ENCODE peak calls at places on chromosomes 16 and 17, in eight cellular contexts. L is stimulated activated CD8-positive, alpha-beta memory T cell treated with anti-CD3 and anti-CD28 coated beads, Interleukin-2, amount 100 ng/mL, for 48 hours; P is stomach; M is H7; R is H54; C is naive B cell; E is SHP77; I is anterior cingulate cortex. T is an unnamed sample.

GRCh38 chr17:35460354-35460851 is 11.8 kb upstream of the SLFN13 start:
- DNase-seq in E (no peak), L (peak), P (peak), C (peak), I (no peak), M (peak), R (no peak), T (no peak)

GRCh38 chr17:35892091-35892637 is 12.0 kb upstream of the CCL5 start:
- DNase-seq in M (no peak), I (no peak), L (no peak), P (no peak), E (no peak), C (no peak), R (no peak), T (no peak)

GRCh38 chr16:2690852-2691251 is 8.5 kb downstream of the KCTD5 start:
- DNase-seq in R (no peak), M (peak), E (no peak), C (no peak), P (no peak), L (no peak), I (no peak), T (no peak)

GRCh38 chr17:64357191-64357981 is 33.3 kb downstream of the PECAM1 start:
- DNase-seq in M (peak), E (peak), C (no peak), L (no peak), P (no peak), R (peak), I (no peak), T (peak)

GRCh38 chr16:19393226-19394074 is 24.2 kb upstream of the TMC5 start:
- DNase-seq in I (no peak), R (no peak), L (no peak), C (no peak), P (peak), M (no peak), E (no peak), T (peak)

GRCh38 chr17:27809555-27809954 is 9.2 kb upstream of the NOS2 start:
- DNase-seq in M (no peak), R (no peak), L (no peak), I (no peak), E (no peak), P (no peak), C (no peak), T (no peak)

GRCh38 chr17:18993876-18994275 is 10.7 kb downstream of the FAM83G start:
- DNase-seq in M (no peak), R (no peak), P (no peak), L (no peak), E (no peak), C (no peak), I (no peak), T (no peak)

GRCh38 chr17:18116078-18116477 is 7.5 kb downstream of the MYO15A start:
- DNase-seq in R (no peak), C (no peak), E (no peak), M (no peak), I (no peak), P (no peak), L (no peak), T (no peak)

GRCh38 chr16:27179500-27180072 is 23.7 kb upstream of the KDM8 start:
- DNase-seq in E (peak), L (peak), I (peak), R (peak), C (peak), M (peak), P (peak), T (no peak)

GRCh38 chr17:82004485-82005455 is 17.9 kb downstream of the CENPX start:
- DNase-seq in P (no peak), I (no peak), R (no peak), C (no peak), E (no peak), L (no peak), M (no peak), T (no peak)

GRCh38 chr16:19555938-19556778 is 655 bp downstream of the VPS35L start:
- DNase-seq in L (no peak), P (no peak), E (no peak), I (no peak), R (no peak), M (peak), C (peak), T (peak)

GRCh38 chr17:76643553-76644148 is at the start of gene ST6GALNAC1:
- DNase-seq in I (no peak), M (no peak), P (peak), L (no peak), C (no peak), R (no peak), E (no peak), T (no peak)

GRCh38 chr16:88749358-88749757 is 35.7 kb downstream of the PIEZO1 start:
- DNase-seq in E (no peak), M (no peak), I (no peak), L (no peak), R (no peak), P (no peak), C (no peak), T (no peak)

GRCh38 chr16:64489449-64489848 is 632.4 kb downstream of the CDH11 start:
- DNase-seq in C (no peak), L (no peak), E (no peak), R (no peak), P (no peak), I (no peak), M (no peak), T (no peak)

GRCh38 chr16:47976609-47977180 is 179.1 kb downstream of the ABCC12 start:
- DNase-seq in P (no peak), C (no peak), E (no peak), R (no peak), M (no peak), L (no peak), I (no peak), T (no peak)

GRCh38 chr17:17888821-17889220 is 52.0 kb upstream of the SREBF1 start:
- DNase-seq in L (no peak), C (no peak), I (no peak), P (no peak), R (no peak), M (peak), E (no peak), T (no peak)

GRCh38 chr16:12752159-12752558 is 51.5 kb downstream of the CPPED1 start:
- DNase-seq in M (no peak), C (no peak), L (no peak), I (no peak), R (no peak), P (no peak), E (no peak), T (no peak)

GRCh38 chr17:66904760-66905637 is 59.5 kb upstream of the CACNG4 start:
- DNase-seq in C (no peak), I (no peak), R (peak), M (no peak), L (no peak), P (peak), E (no peak), T (peak)

GRCh38 chr17:48871551-48872351 is 20.8 kb upstream of the ATP5MC1 start:
- DNase-seq in P (peak), C (no peak), L (no peak), R (no peak), M (no peak), E (no peak), I (no peak), T (no peak)

GRCh38 chr16:67237396-67238277 is 9.6 kb downstream of the FHOD1 start:
- DNase-seq in C (no peak), P (no peak), R (no peak), I (no peak), E (no peak), M (no peak), L (no peak), T (no peak)

GRCh38 chr17:18248300-18248731 is 10.2 kb downstream of the FLII start:
- DNase-seq in I (peak), E (peak), M (peak), P (peak), L (no peak), R (peak), C (peak), T (peak)

GRCh38 chr17:57867126-57867525 is 17.3 kb upstream of the MRPS23 start:
- DNase-seq in P (no peak), C (no peak), M (no peak), E (no peak), R (no peak), L (no peak), I (no peak), T (no peak)

GRCh38 chr16:89217388-89218191 is at the start of gene ZNF778:
- DNase-seq in M (peak), C (peak), P (peak), R (peak), L (peak), E (peak), I (peak), T (peak)

GRCh38 chr16:55411231-55411630 is 67.8 kb upstream of the MMP2 start:
- DNase-seq in L (no peak), M (no peak), C (no peak), P (no peak), E (no peak), I (no peak), R (no peak), T (no peak)

GRCh38 chr17:40168262-40168832 is 8.9 kb upstream of the RAPGEFL1 start:
- DNase-seq in M (peak), L (no peak), R (peak), C (peak), I (no peak), P (peak), E (peak), T (peak)

GRCh38 chr17:31574458-31574857 is 183.0 kb downstream of the RAB11FIP4 start:
- DNase-seq in C (no peak), R (no peak), M (peak), E (no peak), L (no peak), P (no peak), I (no peak), T (no peak)

GRCh38 chr17:77234695-77235094 is 93.9 kb downstream of the SEC14L1 start:
- DNase-seq in R (no peak), E (no peak), L (no peak), M (no peak), C (no peak), P (no peak), I (no peak), T (no peak)

GRCh38 chr17:56939869-56940484 is 20.9 kb downstream of the COIL start:
- DNase-seq in M (peak), P (no peak), E (peak), I (no peak), C (peak), L (no peak), R (peak), T (peak)

GRCh38 chr16:88777801-88778415 is 7.1 kb downstream of the PIEZO1 start:
- DNase-seq in C (no peak), I (no peak), P (no peak), E (no peak), M (peak), R (no peak), L (no peak), T (no peak)

GRCh38 chr16:9096416-9096952 is 5.0 kb downstream of the HAPSTR1 start:
- DNase-seq in M (no peak), C (no peak), L (no peak), P (no peak), R (no peak), E (no peak), I (no peak), T (no peak)